ENCODE peak calls at places on chromosome X, in nine cellular contexts. D is esophagus squamous epithelium; W is activated CD4-positive, alpha-beta T cell treated with anti-CD3 and anti-CD28 coated beads for 4 hours; U is stimulated activated CD4-positive, alpha-beta T cell treated with anti-CD3 and anti-CD28 coated beads, Interleukin-4, amount 100 ng/mL, for 4 hours; P is midbrain; L is Calu3; I is ELR; O is EL; A is HFF-Myc. M is an unnamed sample.

GRCh38 chrX:79413009-79413408 is 45.9 kb upstream of the ITM2A start:
- DNase-seq in D (no peak), W (no peak), U (no peak), P (no peak), L (no peak), I (peak; percentile 0), O (no peak), A (no peak), M (peak; percentile 18)

GRCh38 chrX:35682481-35682880 is 115.7 kb upstream of the MAGEB16 start:
- DNase-seq in D (no peak), W (no peak), U (no peak), P (no peak), L (no peak), I (no peak), O (no peak), A (no peak), M (no peak)

GRCh38 chrX:118116308-118117068 is at the start of gene KLHL13:
- DNase-seq in D (no peak), W (no peak), U (peak; percentile 2), P (peak; percentile 38), L (peak; percentile 14), I (peak; percentile 15), O (peak; percentile 6), A (no peak), M (no peak)

GRCh38 chrX:6778547-6779231 is 243.8 kb upstream of the VCX3A start:
- DNase-seq in D (no peak), W (no peak), U (no peak), P (peak; percentile 69), L (no peak), I (no peak), O (no peak), A (no peak), M (no peak)

GRCh38 chrX:10939384-10939783 is 171.7 kb upstream of the HCCS start:
- DNase-seq in D (no peak), W (no peak), U (no peak), P (no peak), L (no peak), I (peak; percentile 58), O (peak; percentile 51), A (no peak), M (no peak)

GRCh38 chrX:119757979-119758681 is at the start of gene SOWAHD:
- DNase-seq in D (no peak), W (peak; percentile 12), U (peak; percentile 11), P (peak; percentile 14), L (peak; percentile 46), I (peak; percentile 37), O (peak; percentile 63), A (no peak), M (no peak)

GRCh38 chrX:18938710-18939109 is 45.2 kb downstream of the PHKA2 start:
- DNase-seq in D (no peak), W (no peak), U (no peak), P (no peak), L (no peak), I (no peak), O (no peak), A (no peak), M (peak; percentile 9)

GRCh38 chrX:47643926-47644325 is 6.4 kb downstream of the ELK1 start:
- DNase-seq in D (no peak), W (no peak), U (no peak), P (peak; percentile 3), L (no peak), I (peak; percentile 32), O (no peak), A (no peak), M (no peak)

GRCh38 chrX:130167040-130167439 is 1.4 kb upstream of the AIFM1 start:
- DNase-seq in D (no peak), W (no peak), U (no peak), P (no peak), L (no peak), I (no peak), O (no peak), A (no peak), M (no peak)